ENCODE peak calls at places on chromosome 13, in six cellular contexts. One of them, this sample, is unnamed. For H3K4me1, the result is how much of the 10 kb centered on the place peaks cover.

GRCh38 chr13:93361703-93362102 is 135.1 kb downstream of the GPC6 start:
- DNase-seq in breast epithelium: no peak
- DNase-seq in sigmoid colon: no peak
- DNase-seq in transverse colon: no peak
- DNase-seq in GM23338: no peak
- DNase-seq in suprapubic skin: no peak
- DNase-seq in this sample: no peak

GRCh38 chr13:76440568-76440967 is 445.6 kb downstream of the KCTD12 start:
- DNase-seq in breast epithelium: no peak
- DNase-seq in sigmoid colon: no peak
- DNase-seq in transverse colon: no peak
- DNase-seq in GM23338: no peak
- DNase-seq in suprapubic skin: no peak
- DNase-seq in this sample: no peak

GRCh38 chr13:89883893-89884448 is 1463.5 kb upstream of the MIR17HG start:
- DNase-seq in breast epithelium: no peak
- DNase-seq in sigmoid colon: no peak
- DNase-seq in transverse colon: no peak
- DNase-seq in GM23338: no peak
- DNase-seq in suprapubic skin: no peak
- DNase-seq in this sample: no peak

GRCh38 chr13:50636007-50636704 is 207.3 kb downstream of the DLEU7 start:
- DNase-seq in breast epithelium: no peak
- DNase-seq in sigmoid colon: no peak
- DNase-seq in transverse colon: no peak
- DNase-seq in GM23338: peak
- DNase-seq in suprapubic skin: no peak
- DNase-seq in this sample: no peak

GRCh38 chr13:95326695-95327094 is 25.4 kb upstream of the ABCC4 start:
- DNase-seq in breast epithelium: no peak
- DNase-seq in sigmoid colon: no peak
- DNase-seq in transverse colon: no peak
- DNase-seq in GM23338: no peak
- DNase-seq in suprapubic skin: no peak
- DNase-seq in this sample: no peak

GRCh38 chr13:75181906-75182305 is 300.1 kb downstream of the TBC1D4 start:
- DNase-seq in breast epithelium: no peak
- DNase-seq in sigmoid colon: no peak
- DNase-seq in transverse colon: no peak
- DNase-seq in GM23338: no peak
- DNase-seq in suprapubic skin: no peak
- DNase-seq in this sample: no peak

GRCh38 chr13:55038230-55038629 is 2009.6 kb downstream of the OLFM4 start:
- DNase-seq in breast epithelium: no peak
- DNase-seq in sigmoid colon: no peak
- DNase-seq in transverse colon: no peak
- DNase-seq in GM23338: no peak
- DNase-seq in suprapubic skin: no peak
- DNase-seq in this sample: no peak

GRCh38 chr13:49653478-49653877 is 25.2 kb downstream of the ARL11 start:
- DNase-seq in breast epithelium: no peak
- DNase-seq in sigmoid colon: no peak
- DNase-seq in transverse colon: no peak
- DNase-seq in GM23338: no peak
- DNase-seq in suprapubic skin: no peak
- DNase-seq in this sample: no peak

GRCh38 chr13:80374453-80374852 is 33.5 kb upstream of the SPRY2 start:
- DNase-seq in breast epithelium: peak
- DNase-seq in sigmoid colon: peak
- DNase-seq in transverse colon: no peak
- DNase-seq in GM23338: no peak
- DNase-seq in suprapubic skin: no peak
- DNase-seq in this sample: no peak

GRCh38 chr13:39266426-39266825 is 228.2 kb downstream of the NHLRC3 start:
- DNase-seq in breast epithelium: no peak
- DNase-seq in sigmoid colon: no peak
- DNase-seq in transverse colon: no peak
- DNase-seq in GM23338: no peak
- DNase-seq in suprapubic skin: no peak
- DNase-seq in this sample: no peak

GRCh38 chr13:80083516-80084085 is 257.3 kb downstream of the SPRY2 start:
- DNase-seq in breast epithelium: no peak
- DNase-seq in sigmoid colon: no peak
- DNase-seq in transverse colon: no peak
- DNase-seq in GM23338: no peak
- DNase-seq in suprapubic skin: no peak
- DNase-seq in this sample: no peak

GRCh38 chr13:89688908-89689307 is 1658.6 kb upstream of the MIR17HG start:
- DNase-seq in breast epithelium: no peak
- DNase-seq in sigmoid colon: no peak
- DNase-seq in transverse colon: no peak
- DNase-seq in GM23338: no peak
- DNase-seq in suprapubic skin: no peak
- DNase-seq in this sample: no peak

GRCh38 chr13:105446197-105446596 is 1089.3 kb downstream of the EFNB2 start:
- DNase-seq in breast epithelium: no peak
- DNase-seq in sigmoid colon: no peak
- DNase-seq in transverse colon: no peak
- DNase-seq in GM23338: no peak
- DNase-seq in suprapubic skin: no peak
- DNase-seq in this sample: no peak

GRCh38 chr13:107765724-107766436 is 449.5 kb downstream of the LIG4 start:
- DNase-seq in breast epithelium: no peak
- DNase-seq in sigmoid colon: no peak
- DNase-seq in transverse colon: no peak
- DNase-seq in GM23338: no peak
- DNase-seq in suprapubic skin: no peak
- DNase-seq in this sample: no peak

GRCh38 chr13:74870865-74871264 is 611.1 kb downstream of the TBC1D4 start:
- DNase-seq in breast epithelium: no peak
- DNase-seq in sigmoid colon: no peak
- DNase-seq in transverse colon: no peak
- DNase-seq in GM23338: no peak
- DNase-seq in suprapubic skin: no peak
- DNase-seq in this sample: no peak

GRCh38 chr13:107832521-107833095 is 382.7 kb downstream of the LIG4 start:
- DNase-seq in breast epithelium: no peak
- DNase-seq in sigmoid colon: no peak
- DNase-seq in transverse colon: no peak
- DNase-seq in GM23338: peak
- DNase-seq in suprapubic skin: no peak
- DNase-seq in this sample: no peak

GRCh38 chr13:109162248-109163051 is 533.0 kb downstream of the MYO16 start:
- DNase-seq in breast epithelium: no peak
- DNase-seq in sigmoid colon: no peak
- DNase-seq in transverse colon: peak
- DNase-seq in GM23338: no peak
- DNase-seq in suprapubic skin: no peak
- DNase-seq in this sample: no peak

GRCh38 chr13:51902776-51903175 is 41.0 kb downstream of the CCDC70 start:
- DNase-seq in breast epithelium: no peak
- DNase-seq in sigmoid colon: no peak
- DNase-seq in transverse colon: no peak
- DNase-seq in GM23338: no peak
- DNase-seq in suprapubic skin: peak
- DNase-seq in this sample: no peak

GRCh38 chr13:23956106-23956505 is 58.8 kb upstream of the C1QTNF9B start:
- DNase-seq in breast epithelium: no peak
- DNase-seq in sigmoid colon: no peak
- DNase-seq in transverse colon: peak
- DNase-seq in GM23338: no peak
- DNase-seq in suprapubic skin: no peak
- DNase-seq in this sample: no peak

GRCh38 chr13:38819053-38819452 is 132.2 kb downstream of the FREM2 start:
- DNase-seq in breast epithelium: no peak
- DNase-seq in sigmoid colon: peak
- DNase-seq in transverse colon: no peak
- DNase-seq in GM23338: no peak
- DNase-seq in suprapubic skin: no peak
- DNase-seq in this sample: no peak

GRCh38 chr13:24931450-24932217 is 164.3 kb upstream of the PABPC3 start:
- DNase-seq in breast epithelium: no peak
- DNase-seq in sigmoid colon: no peak
- DNase-seq in transverse colon: no peak
- DNase-seq in GM23338: peak
- DNase-seq in suprapubic skin: no peak
- DNase-seq in this sample: no peak

GRCh38 chr13:27978301-27978968 is 9.3 kb upstream of the CDX2 start:
- DNase-seq in breast epithelium: no peak
- DNase-seq in sigmoid colon: no peak
- DNase-seq in transverse colon: peak
- DNase-seq in GM23338: peak
- DNase-seq in suprapubic skin: peak
- DNase-seq in this sample: no peak

GRCh38 chr13:70473912-70474311 is 365.7 kb upstream of the KLHL1 start:
- DNase-seq in breast epithelium: no peak
- DNase-seq in sigmoid colon: no peak
- DNase-seq in transverse colon: no peak
- DNase-seq in GM23338: no peak
- DNase-seq in suprapubic skin: no peak
- DNase-seq in this sample: no peak

DNA sequence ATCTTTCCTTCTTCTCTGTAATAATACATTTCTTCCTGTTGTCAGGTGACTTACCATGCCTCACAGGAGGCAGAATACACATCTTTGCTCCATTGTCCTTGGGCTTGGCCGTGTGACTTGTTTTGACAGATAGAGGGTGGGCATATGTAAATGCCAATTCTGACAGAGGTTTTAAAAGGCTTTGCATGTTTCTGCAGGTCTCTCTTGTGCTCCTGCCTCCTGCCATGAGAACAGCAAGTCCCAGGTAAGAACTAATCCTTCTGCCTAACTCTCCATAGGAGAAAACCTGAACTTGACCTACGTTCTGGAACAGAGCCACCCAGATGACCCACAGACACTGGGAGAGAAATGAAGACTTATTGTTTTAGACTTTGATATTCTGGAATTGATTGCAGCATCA is 88.7 kb upstream of the TNFSF11 start:
- DNase-seq in breast epithelium: no peak
- DNase-seq in sigmoid colon: no peak
- DNase-seq in transverse colon: no peak
- DNase-seq in GM23338: no peak
- DNase-seq in suprapubic skin: no peak
- DNase-seq in this sample: no peak
- TF ChIP-seq POLR2AphosphoS5 in breast epithelium: no peak
- TF ChIP-seq POLR2AphosphoS5 in sigmoid colon: no peak
- TF ChIP-seq POLR2AphosphoS5 in transverse colon: no peak
- TF ChIP-seq POLR2AphosphoS5 in GM23338: no peak
- TF ChIP-seq POLR2AphosphoS5 in suprapubic skin: no peak
- TF ChIP-seq POLR2AphosphoS5 in this sample: no peak

DNA sequence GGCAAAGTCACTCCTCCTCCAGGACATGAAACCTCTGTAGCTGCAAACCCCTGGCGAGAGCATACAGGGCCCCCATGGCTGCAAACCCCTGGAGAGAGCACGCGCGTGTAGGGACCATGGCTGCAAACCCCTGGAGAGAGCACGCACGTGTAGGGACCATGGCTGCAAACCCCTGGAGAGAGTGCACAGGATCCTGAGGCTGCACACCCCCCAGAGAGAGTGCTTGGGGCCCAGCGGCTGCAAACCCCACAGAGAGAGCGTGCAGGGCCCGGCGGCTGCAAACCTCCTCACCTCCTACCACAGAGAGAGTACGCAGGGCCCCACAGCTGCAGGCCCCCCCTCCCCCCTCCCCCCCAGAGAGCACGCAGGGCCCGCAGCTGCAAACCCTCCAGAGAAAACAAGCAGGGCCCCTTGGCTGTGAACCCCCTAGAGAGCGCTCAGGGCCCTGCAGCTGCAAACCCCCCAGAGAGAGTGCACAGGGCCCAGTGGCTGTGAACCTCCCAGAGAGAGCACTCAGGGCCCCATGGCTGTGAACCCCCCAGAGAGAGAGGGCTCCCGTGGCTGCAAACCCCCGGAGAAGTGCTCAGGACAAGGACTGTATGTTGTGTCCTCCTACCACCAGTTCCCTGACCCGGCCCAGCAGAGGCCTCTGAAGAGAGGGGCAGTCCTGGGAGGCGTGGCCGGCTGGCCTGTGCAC is 7.3 kb downstream of the ADPRHL1 start:
- DNase-seq in breast epithelium: no peak
- DNase-seq in sigmoid colon: peak
- DNase-seq in transverse colon: no peak
- DNase-seq in GM23338: no peak
- DNase-seq in suprapubic skin: no peak
- DNase-seq in this sample: no peak
- H3K27ac ChIP-seq in breast epithelium: no peak
- H3K27ac ChIP-seq in sigmoid colon: no peak
- H3K27ac ChIP-seq in transverse colon: no peak
- H3K27ac ChIP-seq in GM23338: no peak
- H3K27ac ChIP-seq in suprapubic skin: no peak
- H3K27ac ChIP-seq in this sample: no peak

GRCh38 chr13:33265607-33266006 is 19.9 kb downstream of the STARD13 start:
- DNase-seq in breast epithelium: no peak
- DNase-seq in sigmoid colon: no peak
- DNase-seq in transverse colon: no peak
- DNase-seq in GM23338: no peak
- DNase-seq in suprapubic skin: no peak
- DNase-seq in this sample: no peak

GRCh38 chr13:33263484-33263883 is 22.1 kb downstream of the STARD13 start:
- DNase-seq in breast epithelium: no peak
- DNase-seq in sigmoid colon: no peak
- DNase-seq in transverse colon: no peak
- DNase-seq in GM23338: no peak
- DNase-seq in suprapubic skin: no peak
- DNase-seq in this sample: no peak

GRCh38 chr13:33264620-33264978 is 21.0 kb downstream of the STARD13 start:
- DNase-seq in breast epithelium: no peak
- DNase-seq in sigmoid colon: no peak
- DNase-seq in transverse colon: peak
- DNase-seq in GM23338: no peak
- DNase-seq in suprapubic skin: no peak
- DNase-seq in this sample: no peak

GRCh38 chr13:33263976-33264619 is 21.5 kb downstream of the STARD13 start:
- DNase-seq in breast epithelium: no peak
- DNase-seq in sigmoid colon: no peak
- DNase-seq in transverse colon: no peak
- DNase-seq in GM23338: no peak
- DNase-seq in suprapubic skin: no peak
- DNase-seq in this sample: no peak

DNA sequence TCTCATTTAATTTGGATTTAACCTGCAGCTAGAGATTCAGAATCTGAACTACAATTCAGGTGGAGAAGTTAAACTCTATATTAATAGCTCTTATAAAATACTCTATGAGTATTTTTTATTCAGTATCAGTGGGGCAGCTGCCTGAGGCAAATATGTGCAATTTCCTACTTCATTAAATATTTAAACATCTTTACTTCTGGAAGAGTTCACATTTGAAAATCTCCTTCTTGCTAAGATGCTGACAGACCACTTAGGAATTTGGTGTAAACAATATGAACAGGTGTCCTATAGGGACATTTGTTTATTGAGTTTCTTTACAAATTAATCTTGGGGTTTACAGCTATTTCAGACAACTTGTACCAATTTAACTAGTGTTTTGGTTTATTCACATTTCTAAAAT is 20.4 kb downstream of the STARD13 start:
- DNase-seq in breast epithelium: no peak
- DNase-seq in sigmoid colon: no peak
- DNase-seq in transverse colon: no peak
- DNase-seq in GM23338: no peak
- DNase-seq in suprapubic skin: no peak
- DNase-seq in this sample: no peak
- H3K4me1 ChIP-seq in breast epithelium: under half
- H3K4me1 ChIP-seq in sigmoid colon: half or more
- H3K4me1 ChIP-seq in transverse colon: under half
- H3K4me1 ChIP-seq in GM23338: under half
- H3K4me1 ChIP-seq in suprapubic skin: under half
- H3K4me1 ChIP-seq in this sample: under half

GRCh38 chr13:40389081-40389641 is 277.3 kb downstream of the FOXO1 start:
- DNase-seq in breast epithelium: no peak
- DNase-seq in sigmoid colon: no peak
- DNase-seq in transverse colon: no peak
- DNase-seq in GM23338: no peak
- DNase-seq in suprapubic skin: no peak
- DNase-seq in this sample: no peak
- TF ChIP-seq POLR2AphosphoS5 in breast epithelium: no peak
- TF ChIP-seq POLR2AphosphoS5 in sigmoid colon: no peak
- TF ChIP-seq POLR2AphosphoS5 in transverse colon: no peak
- TF ChIP-seq POLR2AphosphoS5 in GM23338: no peak
- TF ChIP-seq POLR2AphosphoS5 in suprapubic skin: no peak
- TF ChIP-seq POLR2AphosphoS5 in this sample: no peak